ENCODE peak calls at places on chromosomes 13 and 19, in nine cellular contexts. F is lung, E is epithelial cell of proximal tubule, G is right cardiac atrium, W is tibial nerve, C is fibroblast of the aortic adventitia, J is astrocyte of the spinal cord, Y is endodermal cell, N is body of pancreas. I is an unnamed sample.

GRCh38 chr19:40702337-40703012 is 12.0 kb upstream of the NUMBL start:
- DNase-seq in F (no peak), E (no peak), G (peak), W (no peak), C (peak), J (peak), Y (peak), N (no peak), I (no peak)

GRCh38 chr19:52542984-52543664 is 15.7 kb downstream of the ZNF808 start:
- DNase-seq in F (no peak), E (no peak), G (no peak), W (no peak), C (no peak), J (no peak), Y (no peak), N (no peak), I (no peak)

GRCh38 chr13:93624371-93624777 is 397.8 kb downstream of the GPC6 start:
- DNase-seq in F (no peak), E (no peak), G (no peak), W (no peak), C (peak), J (peak), Y (no peak), N (no peak), I (no peak)

GRCh38 chr19:19866599-19867248 is 1.0 kb downstream of the ZNF253 start:
- DNase-seq in F (peak), E (no peak), G (peak), W (no peak), C (no peak), J (no peak), Y (peak), N (peak), I (no peak)

GRCh38 chr19:46579286-46579944 is 21.7 kb upstream of the CALM3 start:
- DNase-seq in F (no peak), E (no peak), G (no peak), W (no peak), C (no peak), J (no peak), Y (peak), N (no peak), I (no peak)

GRCh38 chr13:19023115-19023514 is 158.5 kb downstream of the TUBA3C start:
- DNase-seq in F (no peak), E (no peak), G (no peak), W (no peak), C (no peak), J (no peak), Y (no peak), N (no peak), I (no peak)

GRCh38 chr13:97134364-97135095 is 87.6 kb upstream of the MBNL2 start:
- DNase-seq in F (no peak), E (no peak), G (no peak), W (no peak), C (no peak), J (no peak), Y (no peak), N (no peak), I (no peak)

GRCh38 chr13:110469597-110469996 is 91.9 kb downstream of the RAB20 start:
- DNase-seq in F (no peak), E (no peak), G (no peak), W (no peak), C (no peak), J (no peak), Y (no peak), N (no peak), I (no peak)

GRCh38 chr13:42996584-42996983 is 4.5 kb upstream of the EPSTI1 start:
- DNase-seq in F (no peak), E (no peak), G (no peak), W (no peak), C (peak), J (peak), Y (no peak), N (no peak), I (peak)

GRCh38 chr13:48585456-48585840 is 52.6 kb upstream of the RCBTB2 start:
- DNase-seq in F (peak), E (no peak), G (no peak), W (no peak), C (peak), J (peak), Y (no peak), N (no peak), I (no peak)

GRCh38 chr19:33902802-33903488 is 106.3 kb downstream of the KCTD15 start:
- DNase-seq in F (no peak), E (no peak), G (no peak), W (no peak), C (no peak), J (no peak), Y (no peak), N (peak), I (no peak)

GRCh38 chr19:41546386-41546789 is 29.6 kb upstream of the CEACAM21 start:
- DNase-seq in F (no peak), E (no peak), G (peak), W (no peak), C (no peak), J (no peak), Y (no peak), N (no peak), I (no peak)

GRCh38 chr13:93029536-93029935 is 197.1 kb upstream of the GPC6 start:
- DNase-seq in F (no peak), E (no peak), G (no peak), W (no peak), C (peak), J (peak), Y (no peak), N (no peak), I (no peak)

GRCh38 chr13:36998624-36999041 is 507 bp downstream of the ALG5 start:
- DNase-seq in F (peak), E (no peak), G (peak), W (no peak), C (no peak), J (no peak), Y (peak), N (peak), I (no peak)

GRCh38 chr19:7255631-7256030 is 38.6 kb downstream of the INSR start:
- DNase-seq in F (no peak), E (no peak), G (no peak), W (no peak), C (no peak), J (no peak), Y (no peak), N (no peak), I (no peak)

GRCh38 chr13:82758056-82758455 is 1124.2 kb downstream of the SLITRK1 start:
- DNase-seq in F (no peak), E (no peak), G (no peak), W (no peak), C (peak), J (no peak), Y (peak), N (no peak), I (no peak)

GRCh38 chr13:31011193-31011860 is 78.9 kb downstream of the TEX26 start:
- DNase-seq in F (no peak), E (no peak), G (no peak), W (no peak), C (no peak), J (no peak), Y (peak), N (no peak), I (no peak)

GRCh38 chr13:103335226-103335625 is 269.0 kb upstream of the SLC10A2 start:
- DNase-seq in F (no peak), E (no peak), G (no peak), W (no peak), C (no peak), J (no peak), Y (no peak), N (no peak), I (no peak)

GRCh38 chr19:18173054-18173571 is 500 bp upstream of the IFI30 start:
- DNase-seq in F (peak), E (no peak), G (peak), W (no peak), C (peak), J (no peak), Y (no peak), N (no peak), I (no peak)

GRCh38 chr13:38979891-38980627 is 10.6 kb downstream of the STOML3 start:
- DNase-seq in F (no peak), E (no peak), G (peak), W (peak), C (peak), J (no peak), Y (no peak), N (peak), I (no peak)

GRCh38 chr19:1000095-1000494 is at the start of gene GRIN3B:
- DNase-seq in F (peak), E (no peak), G (peak), W (no peak), C (peak), J (peak), Y (peak), N (peak), I (no peak)

GRCh38 chr19:42542791-42543190 is 14.5 kb upstream of the CEACAM1 start:
- DNase-seq in F (no peak), E (no peak), G (no peak), W (no peak), C (no peak), J (no peak), Y (no peak), N (no peak), I (no peak)

GRCh38 chr19:33375156-33375744 is 1.7 kb downstream of the CEBPG start:
- DNase-seq in F (no peak), E (no peak), G (no peak), W (no peak), C (no peak), J (no peak), Y (no peak), N (no peak), I (no peak)

GRCh38 chr13:51782026-51782710 is 21.8 kb downstream of the DHRS12 start:
- DNase-seq in F (no peak), E (no peak), G (peak), W (no peak), C (no peak), J (no peak), Y (no peak), N (peak), I (no peak)

GRCh38 chr13:100108913-100109507 is 20.1 kb downstream of the PCCA start:
- DNase-seq in F (no peak), E (no peak), G (no peak), W (no peak), C (peak), J (no peak), Y (no peak), N (no peak), I (no peak)

GRCh38 chr19:3029070-3029923 is at the start of gene TLE2:
- DNase-seq in F (no peak), E (no peak), G (peak), W (no peak), C (no peak), J (no peak), Y (peak), N (no peak), I (no peak)

GRCh38 chr13:106623799-106624198 is 55.9 kb upstream of the ARGLU1 start:
- DNase-seq in F (no peak), E (no peak), G (no peak), W (no peak), C (no peak), J (no peak), Y (no peak), N (no peak), I (no peak)

GRCh38 chr13:39918837-39919236 is 263.4 kb downstream of the COG6 start:
- DNase-seq in F (no peak), E (no peak), G (no peak), W (no peak), C (no peak), J (no peak), Y (no peak), N (no peak), I (no peak)

GRCh38 chr19:9431475-9431874 is 3.9 kb downstream of the ZNF266 start:
- DNase-seq in F (no peak), E (no peak), G (peak), W (no peak), C (no peak), J (peak), Y (peak), N (no peak), I (no peak)

GRCh38 chr19:46979770-46980105 is 39.9 kb upstream of the NPAS1 start:
- DNase-seq in F (no peak), E (no peak), G (no peak), W (no peak), C (no peak), J (no peak), Y (peak), N (no peak), I (no peak)

GRCh38 chr13:111898956-111899713 is 167.8 kb upstream of the SOX1 start:
- DNase-seq in F (no peak), E (no peak), G (no peak), W (no peak), C (no peak), J (no peak), Y (peak), N (peak), I (no peak)

DNA sequence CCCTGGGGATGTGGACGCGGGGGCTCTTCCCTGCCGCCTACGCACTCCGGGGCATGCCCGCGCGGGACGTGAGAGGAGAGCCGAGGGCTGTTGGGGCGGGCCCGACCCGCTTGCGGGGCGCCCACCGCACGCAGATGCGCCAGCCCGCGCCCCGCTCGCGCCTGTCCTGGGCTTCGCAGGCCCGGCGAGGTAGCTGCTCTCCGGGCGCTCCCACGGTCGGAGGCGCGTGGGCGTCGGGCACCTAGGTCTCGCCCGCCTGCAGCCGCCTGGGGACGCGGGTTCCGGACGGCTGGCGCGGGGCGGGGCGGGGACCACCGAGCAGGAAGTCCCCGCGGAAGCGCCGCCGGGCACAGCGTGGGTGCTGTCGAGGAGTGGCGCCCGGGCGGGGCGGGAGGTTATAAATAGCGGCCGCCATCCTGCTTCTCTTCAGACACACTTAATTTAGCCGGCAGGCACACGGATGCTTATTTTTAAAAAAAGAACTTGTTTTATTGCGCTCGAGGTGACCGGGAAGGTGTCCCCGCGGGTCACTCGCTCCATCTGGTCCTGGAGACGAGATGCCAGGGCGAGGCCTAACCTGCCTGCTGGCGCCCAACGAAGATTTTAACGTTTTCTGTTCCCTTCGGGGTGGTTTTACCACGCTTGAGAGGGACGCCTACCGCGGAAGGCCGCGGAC is 561 bp upstream of the GJA3 start:
- DNase-seq in F (no peak), E (no peak), G (peak), W (no peak), C (no peak), J (no peak), Y (peak), N (no peak), I (no peak)
- H3K4me3 ChIP-seq in F (no peak), E (peak), G (peak), W (peak), C (peak), J (peak), Y (peak), N (no peak), I (peak)

GRCh38 chr13:34816118-34816517 is 126.0 kb upstream of the NBEA start:
- DNase-seq in F (no peak), E (no peak), G (no peak), W (no peak), C (no peak), J (no peak), Y (no peak), N (no peak), I (no peak)
- H3K4me3 ChIP-seq in F (no peak), E (no peak), G (no peak), W (no peak), C (no peak), J (no peak), Y (no peak), N (no peak), I (no peak)

DNA sequence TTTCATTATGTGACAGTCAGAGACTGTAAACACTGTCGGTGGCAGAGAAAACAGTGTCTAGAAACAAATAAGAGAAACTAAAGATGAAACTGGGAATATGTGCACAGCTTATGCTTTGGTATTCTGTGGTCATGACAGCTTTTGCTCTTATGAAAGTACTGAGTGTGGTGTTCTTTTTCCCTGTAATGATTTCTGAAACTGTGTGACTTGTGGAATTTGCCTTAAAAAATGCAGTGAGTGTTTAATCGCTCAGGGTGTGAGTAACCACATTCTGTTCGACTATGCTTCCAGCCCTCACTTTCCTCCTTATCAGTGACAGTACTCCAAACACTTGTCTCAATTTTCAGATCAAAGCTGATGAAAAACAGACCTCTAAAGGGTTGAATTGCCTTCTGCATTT is 66.9 kb upstream of the DIAPH3 start:
- DNase-seq in F (no peak), E (peak), G (no peak), W (no peak), C (peak), J (peak), Y (no peak), N (no peak), I (no peak)
- H3K4me3 ChIP-seq in F (no peak), E (no peak), G (no peak), W (no peak), C (no peak), J (no peak), Y (no peak), N (no peak), I (no peak)

GRCh38 chr19:55149078-55150003 is at the start of gene TNNT1:
- DNase-seq in F (no peak), E (no peak), G (peak), W (no peak), C (no peak), J (no peak), Y (peak), N (no peak), I (no peak)
- H3K4me3 ChIP-seq in F (no peak), E (no peak), G (no peak), W (no peak), C (no peak), J (no peak), Y (peak), N (no peak), I (no peak)

GRCh38 chr13:50156140-50156539 is 140.9 kb downstream of the KCNRG start:
- DNase-seq in F (no peak), E (no peak), G (no peak), W (no peak), C (peak), J (peak), Y (no peak), N (no peak), I (peak)

GRCh38 chr13:50161052-50161451 is 145.8 kb downstream of the KCNRG start:
- DNase-seq in F (no peak), E (no peak), G (no peak), W (no peak), C (peak), J (no peak), Y (no peak), N (no peak), I (no peak)

GRCh38 chr13:50156722-50157121 is 141.5 kb downstream of the KCNRG start:
- DNase-seq in F (no peak), E (no peak), G (no peak), W (no peak), C (no peak), J (peak), Y (no peak), N (no peak), I (no peak)

GRCh38 chr13:50159613-50160012 is 144.4 kb downstream of the KCNRG start:
- DNase-seq in F (no peak), E (no peak), G (no peak), W (no peak), C (no peak), J (no peak), Y (no peak), N (no peak), I (no peak)

DNA sequence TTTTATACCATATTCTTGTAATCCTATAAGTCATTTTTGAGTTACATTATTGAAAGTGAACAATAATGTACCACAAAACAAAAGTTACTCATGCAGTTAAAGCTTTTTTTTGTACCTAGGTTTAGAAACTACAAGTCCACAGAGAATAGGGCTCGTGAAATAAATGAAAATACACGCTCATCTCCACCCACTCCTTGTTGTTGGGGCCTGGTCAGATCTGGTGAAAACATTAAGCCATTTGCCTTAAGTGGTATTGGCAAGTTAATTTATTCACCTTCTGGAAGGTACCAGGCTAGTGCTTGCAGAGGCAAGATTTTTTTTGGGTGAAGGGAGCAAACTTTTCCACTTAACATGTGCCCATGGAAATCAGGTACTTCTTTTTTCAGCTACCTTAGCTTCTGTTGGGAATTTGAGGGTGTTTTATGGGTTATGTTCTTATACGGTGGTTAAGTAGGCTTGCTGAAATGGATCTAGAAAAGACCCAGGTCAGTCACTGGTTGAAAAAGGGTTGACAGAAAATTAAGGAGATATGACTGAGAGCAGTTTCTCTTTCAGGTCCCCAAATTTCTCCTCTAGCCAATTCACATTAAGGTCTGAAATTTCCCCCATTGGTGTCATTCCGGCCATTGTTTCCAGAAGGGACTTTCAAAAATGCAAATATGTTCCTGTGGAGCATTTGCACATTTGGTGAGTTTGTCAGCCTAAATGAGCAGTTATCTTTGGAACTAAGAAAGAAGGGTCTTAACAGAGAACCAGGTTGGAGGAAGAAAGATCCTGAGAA is 143.3 kb downstream of the KCNRG start:
- DNase-seq in F (no peak), E (no peak), G (no peak), W (no peak), C (no peak), J (no peak), Y (no peak), N (no peak), I (no peak)
- H3K4me3 ChIP-seq in F (no peak), E (no peak), G (no peak), W (no peak), C (no peak), J (no peak), Y (no peak), N (no peak), I (no peak)

GRCh38 chr13:41039746-41040145 is 20.6 kb upstream of the ELF1 start:
- DNase-seq in F (no peak), E (no peak), G (no peak), W (no peak), C (no peak), J (no peak), Y (no peak), N (no peak), I (no peak)
- H3K4me3 ChIP-seq in F (no peak), E (no peak), G (no peak), W (no peak), C (no peak), J (no peak), Y (no peak), N (no peak), I (no peak)

GRCh38 chr19:38878575-38879399 is 712 bp upstream of the RINL start:
- DNase-seq in F (no peak), E (no peak), G (no peak), W (no peak), C (no peak), J (no peak), Y (no peak), N (no peak), I (no peak)
- H3K4me3 ChIP-seq in F (no peak), E (no peak), G (no peak), W (no peak), C (no peak), J (no peak), Y (no peak), N (no peak), I (no peak)